ENCODE peak calls at places on chromosome 18, in six cellular contexts. Q is neuronal stem cell, F is IMR-90, U is H9, A is mesendoderm, M is H1. H is an unnamed sample.

GRCh38 chr18:53093650-53094049 is 753.7 kb downstream of the DCC start:
- DNase-seq in Q (no peak), F (no peak), U (no peak), A (no peak), M (no peak), H (no peak)

GRCh38 chr18:45050712-45051639 is 370.3 kb downstream of the SETBP1 start:
- DNase-seq in Q (no peak), F (peak), U (no peak), A (no peak), M (no peak), H (peak)

GRCh38 chr18:51537487-51537886 is 340.0 kb upstream of the MEX3C start:
- DNase-seq in Q (peak), F (no peak), U (peak), A (peak), M (no peak), H (peak)

GRCh38 chr18:26096852-26097251 is 6.4 kb upstream of the SS18 start:
- DNase-seq in Q (no peak), F (no peak), U (no peak), A (no peak), M (no peak), H (no peak)

GRCh38 chr18:44764863-44765262 is 84.2 kb downstream of the SETBP1 start:
- DNase-seq in Q (no peak), F (no peak), U (no peak), A (no peak), M (no peak), H (no peak)

GRCh38 chr18:31607384-31607783 is 15.7 kb downstream of the TTR start:
- DNase-seq in Q (no peak), F (no peak), U (no peak), A (no peak), M (no peak), H (no peak)

GRCh38 chr18:8701546-8702118 is 3.7 kb upstream of the MTCL1 start:
- DNase-seq in Q (no peak), F (peak), U (no peak), A (no peak), M (no peak), H (no peak)

GRCh38 chr18:9726936-9727335 is 18.8 kb downstream of the RAB31 start:
- DNase-seq in Q (no peak), F (no peak), U (no peak), A (no peak), M (no peak), H (no peak)

GRCh38 chr18:67710639-67711038 is 194.1 kb upstream of the DSEL start:
- DNase-seq in Q (no peak), F (no peak), U (no peak), A (peak), M (peak), H (no peak)

DNA sequence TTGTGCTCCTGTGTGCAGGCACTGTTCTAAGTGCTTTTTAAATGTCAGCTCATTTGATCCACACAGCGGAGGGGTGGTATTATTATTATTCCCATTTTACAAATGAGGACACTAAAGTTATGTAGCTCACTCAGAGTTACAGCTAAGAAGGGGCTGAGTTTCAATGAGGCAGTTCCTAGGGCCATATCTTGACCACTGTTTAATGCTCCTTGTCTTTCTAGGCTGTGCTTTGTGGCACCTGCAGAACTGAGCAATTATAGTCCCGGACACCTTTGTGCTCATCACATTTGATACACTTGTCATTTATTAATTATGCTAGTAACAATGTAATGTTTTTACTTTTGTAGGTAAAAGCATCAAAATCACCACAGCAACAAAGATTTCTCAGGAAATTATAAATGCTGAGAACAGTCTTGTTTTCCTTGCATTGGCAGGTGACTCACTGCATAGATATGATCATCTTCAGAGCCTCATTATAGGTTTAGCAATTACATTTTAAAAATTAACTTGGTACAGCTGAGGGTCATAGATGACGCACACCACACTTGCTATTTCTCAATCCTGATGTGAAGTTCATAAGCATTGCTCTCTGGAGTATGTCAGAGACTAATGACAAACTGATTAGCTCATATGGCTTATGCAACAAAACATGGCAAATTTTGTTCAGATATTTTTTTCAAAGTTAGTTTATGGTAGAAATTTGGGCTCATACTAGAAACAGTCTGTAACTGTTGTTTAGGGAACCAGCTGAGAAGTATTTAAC is 366.8 kb downstream of the TGIF1 start:
- DNase-seq in Q (no peak), F (peak), U (no peak), A (no peak), M (no peak), H (peak)
- H2BK120ac ChIP-seq in Q (no peak), F (peak), U (no peak), A (no peak), M (no peak), H (no peak)

GRCh38 chr18:63961430-63961980 is 8.4 kb upstream of the SERPINB8 start:
- DNase-seq in Q (no peak), F (no peak), U (no peak), A (no peak), M (no peak), H (no peak)

GRCh38 chr18:63962137-63962536 is 7.7 kb upstream of the SERPINB8 start:
- DNase-seq in Q (no peak), F (no peak), U (no peak), A (no peak), M (no peak), H (no peak)

GRCh38 chr18:63964908-63965307 is 5.0 kb upstream of the SERPINB8 start:
- DNase-seq in Q (no peak), F (no peak), U (no peak), A (no peak), M (no peak), H (no peak)

GRCh38 chr18:63963610-63964256 is 6.1 kb upstream of the SERPINB8 start:
- DNase-seq in Q (no peak), F (peak), U (peak), A (peak), M (no peak), H (peak)

DNA sequence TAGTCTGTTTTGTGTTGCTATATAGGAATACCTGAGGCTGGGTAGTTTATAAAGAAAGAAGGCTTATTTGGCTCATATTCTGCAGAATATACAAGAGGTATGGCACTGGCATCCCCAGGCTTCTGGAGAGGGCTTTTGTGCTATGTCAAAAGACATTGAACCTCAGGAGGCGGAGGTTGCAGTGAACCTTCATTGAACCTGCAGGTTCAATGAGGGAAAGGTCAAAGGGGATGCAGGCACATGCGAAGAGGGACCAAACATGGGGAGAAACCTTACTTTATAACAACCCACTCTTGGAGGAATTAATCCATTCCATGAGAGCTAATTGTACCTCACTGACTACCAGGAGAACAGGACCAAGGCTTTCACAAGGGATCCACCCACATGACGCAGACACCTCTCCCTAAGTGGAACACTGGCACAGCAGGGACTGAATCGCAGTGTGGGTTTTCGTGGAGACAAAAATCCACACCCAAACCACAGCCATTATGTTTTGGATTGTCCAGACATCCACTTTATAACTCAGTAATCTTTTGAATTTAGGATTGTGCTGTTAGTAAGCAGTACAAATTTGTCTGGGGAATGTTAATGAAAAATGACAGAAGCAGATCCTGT is 4.1 kb upstream of the SERPINB8 start:
- DNase-seq in Q (no peak), F (no peak), U (no peak), A (no peak), M (no peak), H (no peak)
- H2BK5ac ChIP-seq in Q (no peak), F (no peak), U (no peak), A (no peak), M (no peak), H (no peak)

GRCh38 chr18:77098554-77099174 is 33.9 kb downstream of the MBP start:
- DNase-seq in Q (no peak), F (no peak), U (no peak), A (peak), M (no peak), H (peak)

GRCh38 chr18:77100751-77101355 is 31.7 kb downstream of the MBP start:
- DNase-seq in Q (no peak), F (no peak), U (no peak), A (no peak), M (no peak), H (no peak)

GRCh38 chr18:77101410-77102245 is 31.0 kb downstream of the MBP start:
- DNase-seq in Q (no peak), F (peak), U (peak), A (peak), M (peak), H (peak)

GRCh38 chr18:77098033-77098432 is 34.5 kb downstream of the MBP start:
- DNase-seq in Q (no peak), F (peak), U (no peak), A (no peak), M (no peak), H (no peak)

DNA sequence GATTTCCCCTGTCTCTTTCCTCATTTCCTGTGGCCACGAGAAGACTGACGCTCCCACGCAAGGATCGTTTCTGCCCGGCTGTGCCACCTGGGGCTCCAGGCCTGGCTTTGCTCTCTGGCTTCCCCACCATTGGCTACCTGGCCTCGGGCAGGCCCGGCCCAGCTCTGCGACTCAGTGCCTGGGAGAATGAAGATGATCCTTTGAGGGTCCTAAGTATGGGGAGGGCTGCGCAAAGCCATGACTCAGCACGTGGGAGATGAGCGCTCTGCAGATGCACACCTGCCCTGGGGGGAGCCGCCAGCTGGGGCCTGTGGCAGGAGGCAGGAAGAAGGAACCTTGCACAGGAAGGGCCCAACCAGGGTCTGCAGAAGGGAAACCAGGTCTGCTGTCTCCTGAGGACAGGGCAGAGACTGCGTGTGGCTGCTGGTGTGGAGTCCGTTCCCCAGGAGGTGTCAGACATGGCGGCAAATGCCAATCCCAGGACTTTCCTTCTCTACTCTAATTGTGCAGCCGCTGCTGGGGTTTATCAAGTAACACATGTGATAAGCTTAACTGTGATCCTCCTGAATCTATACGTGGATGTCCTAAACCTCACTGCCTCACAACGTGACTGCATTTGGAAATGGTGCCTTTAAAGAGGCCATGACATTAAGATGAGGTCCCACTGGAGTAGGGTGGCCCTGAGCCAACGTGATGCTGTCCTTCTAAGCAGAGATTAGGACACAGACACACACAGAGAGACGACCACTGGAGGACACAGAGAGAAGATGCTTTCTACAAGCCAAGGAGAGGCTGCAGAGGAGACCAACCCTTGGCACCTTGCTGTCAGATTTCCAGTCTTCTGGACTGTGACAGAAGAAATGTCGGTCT is 32.8 kb downstream of the MBP start:
- DNase-seq in Q (no peak), F (no peak), U (no peak), A (peak), M (no peak), H (no peak)
- H2BK120ac ChIP-seq in Q (no peak), F (peak), U (no peak), A (no peak), M (no peak), H (peak)

DNA sequence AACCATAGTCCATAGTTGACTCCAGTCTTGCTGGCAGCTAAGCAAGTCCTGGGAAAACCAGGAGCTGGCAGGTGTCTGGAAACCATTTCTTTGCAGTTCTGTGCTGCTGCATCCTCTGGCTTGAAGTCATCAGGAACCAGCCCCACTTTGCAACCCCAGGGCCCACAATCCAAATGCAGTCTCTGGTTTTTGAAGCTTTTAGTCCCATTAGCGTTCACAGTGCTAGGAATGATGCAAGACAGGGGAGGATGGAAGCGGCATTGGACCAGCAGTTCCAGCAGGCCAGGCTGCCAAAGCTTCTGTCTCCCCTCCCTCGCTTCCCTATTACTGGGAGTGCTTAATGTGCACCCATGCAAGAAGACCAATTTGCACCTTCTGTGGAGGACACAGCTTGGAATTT is 106.4 kb downstream of the ZBTB7C start:
- DNase-seq in Q (no peak), F (no peak), U (no peak), A (no peak), M (no peak), H (no peak)
- H2BK5ac ChIP-seq in Q (no peak), F (no peak), U (no peak), A (no peak), M (no peak), H (no peak)

GRCh38 chr18:63365909-63366269 is 1.1 kb downstream of the KDSR start:
- DNase-seq in Q (peak), F (peak), U (no peak), A (no peak), M (no peak), H (no peak)

GRCh38 chr18:63366270-63366990 is 576 bp downstream of the KDSR start:
- DNase-seq in Q (peak), F (peak), U (peak), A (peak), M (peak), H (peak)

GRCh38 chr18:63368611-63369010 is 1.6 kb upstream of the KDSR start:
- DNase-seq in Q (no peak), F (peak), U (no peak), A (no peak), M (no peak), H (no peak)

GRCh38 chr18:63366991-63367240 is at the start of gene KDSR:
- DNase-seq in Q (no peak), F (no peak), U (no peak), A (no peak), M (peak), H (no peak)

GRCh38 chr18:63367241-63367953 is 391 bp upstream of the KDSR start:
- DNase-seq in Q (peak), F (peak), U (peak), A (peak), M (peak), H (peak)
- H2BK120ac ChIP-seq in Q (no peak), F (peak), U (no peak), A (no peak), M (no peak), H (peak)

GRCh38 chr18:210075-210474 is 51.7 kb downstream of the USP14 start:
- DNase-seq in Q (no peak), F (no peak), U (no peak), A (no peak), M (no peak), H (no peak)

GRCh38 chr18:211582-211981 is 53.2 kb downstream of the USP14 start:
- DNase-seq in Q (no peak), F (no peak), U (no peak), A (no peak), M (no peak), H (no peak)

GRCh38 chr18:212780-213179 is 54.4 kb downstream of the USP14 start:
- DNase-seq in Q (no peak), F (no peak), U (no peak), A (no peak), M (no peak), H (no peak)

GRCh38 chr18:213505-213904 is 54.3 kb downstream of the THOC1 start:
- DNase-seq in Q (no peak), F (no peak), U (no peak), A (peak), M (no peak), H (no peak)

GRCh38 chr18:210780-211179 is 52.4 kb downstream of the USP14 start:
- DNase-seq in Q (no peak), F (no peak), U (no peak), A (peak), M (no peak), H (no peak)
- H2BK5ac ChIP-seq in Q (no peak), F (no peak), U (no peak), A (no peak), M (no peak), H (no peak)

GRCh38 chr18:10927980-10928605 is 221.3 kb downstream of the PIEZO2 start:
- DNase-seq in Q (no peak), F (peak), U (no peak), A (no peak), M (no peak), H (no peak)
- H2BK120ac ChIP-seq in Q (no peak), F (peak), U (no peak), A (no peak), M (no peak), H (no peak)

GRCh38 chr18:21599585-21600525 is 649 bp downstream of the ESCO1 start:
- DNase-seq in Q (no peak), F (peak), U (peak), A (peak), M (peak), H (peak)
- H2BK5ac ChIP-seq in Q (peak), F (peak), U (no peak), A (peak), M (peak), H (peak)

GRCh38 chr18:11981633-11982366 is 493 bp downstream of the IMPA2 start:
- DNase-seq in Q (peak), F (peak), U (peak), A (peak), M (peak), H (peak)
- H2BK120ac ChIP-seq in Q (peak), F (no peak), U (no peak), A (no peak), M (no peak), H (no peak)

GRCh38 chr18:48929212-48929612 is 21.6 kb downstream of the SMAD7 start:
- DNase-seq in Q (no peak), F (peak), U (no peak), A (peak), M (no peak), H (no peak)

GRCh38 chr18:48927286-48928080 is 23.3 kb downstream of the SMAD7 start:
- DNase-seq in Q (no peak), F (no peak), U (no peak), A (peak), M (no peak), H (no peak)

GRCh38 chr18:48930926-48931325 is 19.8 kb downstream of the SMAD7 start:
- DNase-seq in Q (no peak), F (no peak), U (no peak), A (peak), M (no peak), H (no peak)

GRCh38 chr18:48929951-48930713 is 20.6 kb downstream of the SMAD7 start:
- DNase-seq in Q (no peak), F (peak), U (no peak), A (peak), M (no peak), H (no peak)

GRCh38 chr18:48928787-48929186 is 22.0 kb downstream of the SMAD7 start:
- DNase-seq in Q (no peak), F (peak), U (no peak), A (peak), M (no peak), H (no peak)
- H2BK5ac ChIP-seq in Q (no peak), F (peak), U (no peak), A (no peak), M (peak), H (peak)

H was measured in trophoblast cell.